ENCODE peak calls at places on chromosomes 13 and 19, in five cellular contexts. One of them, this sample, is unnamed.

GRCh38 chr19:15438124-15438496 is 11.6 kb downstream of the WIZ start:
- DNase-seq in stimulated activated naive CD4-positive, alpha-beta T cell: no peak
- DNase-seq in T-helper 1 cell: no peak
- DNase-seq in caudate nucleus: no peak
- DNase-seq in upper lobe of right lung: no peak
- DNase-seq in this sample: no peak

GRCh38 chr19:6065685-6066365 is 44.5 kb downstream of the RFX2 start:
- DNase-seq in T-helper 1 cell: peak
- DNase-seq in upper lobe of right lung: peak
- DNase-seq in stimulated activated naive CD4-positive, alpha-beta T cell: peak
- DNase-seq in caudate nucleus: no peak
- DNase-seq in this sample: peak

GRCh38 chr13:110261166-110262081 is 45.5 kb downstream of the COL4A1 start:
- DNase-seq in stimulated activated naive CD4-positive, alpha-beta T cell: no peak
- DNase-seq in T-helper 1 cell: no peak
- DNase-seq in caudate nucleus: no peak
- DNase-seq in upper lobe of right lung: no peak
- DNase-seq in this sample: no peak

GRCh38 chr19:10372698-10373097 is 7.7 kb downstream of the TYK2 start:
- DNase-seq in upper lobe of right lung: no peak
- DNase-seq in T-helper 1 cell: no peak
- DNase-seq in stimulated activated naive CD4-positive, alpha-beta T cell: no peak
- DNase-seq in caudate nucleus: no peak
- DNase-seq in this sample: no peak

GRCh38 chr19:33665776-33666175 is 44.0 kb downstream of the CHST8 start:
- DNase-seq in stimulated activated naive CD4-positive, alpha-beta T cell: no peak
- DNase-seq in upper lobe of right lung: no peak
- DNase-seq in caudate nucleus: no peak
- DNase-seq in T-helper 1 cell: no peak
- DNase-seq in this sample: no peak

GRCh38 chr13:20708216-20708615 is 4.7 kb downstream of the IL17D start:
- DNase-seq in stimulated activated naive CD4-positive, alpha-beta T cell: no peak
- DNase-seq in upper lobe of right lung: no peak
- DNase-seq in caudate nucleus: no peak
- DNase-seq in T-helper 1 cell: no peak
- DNase-seq in this sample: no peak

GRCh38 chr13:32255744-32256120 is 59.4 kb downstream of the ZAR1L start:
- DNase-seq in T-helper 1 cell: no peak
- DNase-seq in stimulated activated naive CD4-positive, alpha-beta T cell: no peak
- DNase-seq in caudate nucleus: no peak
- DNase-seq in upper lobe of right lung: no peak
- DNase-seq in this sample: no peak

GRCh38 chr19:47271949-47272348 is 2.7 kb upstream of the INAFM1 start:
- DNase-seq in T-helper 1 cell: no peak
- DNase-seq in stimulated activated naive CD4-positive, alpha-beta T cell: no peak
- DNase-seq in caudate nucleus: no peak
- DNase-seq in upper lobe of right lung: no peak
- DNase-seq in this sample: no peak

GRCh38 chr13:110428281-110428680 is 121.2 kb downstream of the COL4A2 start:
- DNase-seq in T-helper 1 cell: no peak
- DNase-seq in caudate nucleus: no peak
- DNase-seq in upper lobe of right lung: no peak
- DNase-seq in stimulated activated naive CD4-positive, alpha-beta T cell: no peak
- DNase-seq in this sample: no peak

GRCh38 chr19:8240274-8241229 is 31.4 kb downstream of the CERS4 start:
- DNase-seq in upper lobe of right lung: peak
- DNase-seq in T-helper 1 cell: no peak
- DNase-seq in caudate nucleus: peak
- DNase-seq in stimulated activated naive CD4-positive, alpha-beta T cell: no peak
- DNase-seq in this sample: peak

GRCh38 chr19:11338569-11339253 is 746 bp downstream of the RAB3D start:
- DNase-seq in upper lobe of right lung: peak
- DNase-seq in caudate nucleus: no peak
- DNase-seq in stimulated activated naive CD4-positive, alpha-beta T cell: no peak
- DNase-seq in T-helper 1 cell: no peak
- DNase-seq in this sample: no peak

GRCh38 chr13:83221256-83221655 is 661.0 kb downstream of the SLITRK1 start:
- DNase-seq in stimulated activated naive CD4-positive, alpha-beta T cell: no peak
- DNase-seq in upper lobe of right lung: no peak
- DNase-seq in T-helper 1 cell: no peak
- DNase-seq in caudate nucleus: no peak
- DNase-seq in this sample: no peak

GRCh38 chr19:44430956-44431355 is 17.3 kb downstream of the ZNF229 start:
- DNase-seq in caudate nucleus: no peak
- DNase-seq in upper lobe of right lung: no peak
- DNase-seq in stimulated activated naive CD4-positive, alpha-beta T cell: no peak
- DNase-seq in T-helper 1 cell: no peak
- DNase-seq in this sample: no peak

GRCh38 chr13:46748300-46748699 is 48.7 kb downstream of the ESD start:
- DNase-seq in upper lobe of right lung: no peak
- DNase-seq in caudate nucleus: no peak
- DNase-seq in T-helper 1 cell: no peak
- DNase-seq in stimulated activated naive CD4-positive, alpha-beta T cell: no peak
- DNase-seq in this sample: no peak

GRCh38 chr13:67231481-67231940 is 1.4 kb upstream of the PCDH9 start:
- DNase-seq in upper lobe of right lung: no peak
- DNase-seq in stimulated activated naive CD4-positive, alpha-beta T cell: no peak
- DNase-seq in T-helper 1 cell: no peak
- DNase-seq in caudate nucleus: no peak
- DNase-seq in this sample: no peak

GRCh38 chr13:59425211-59425721 is 738.5 kb downstream of the DIAPH3 start:
- DNase-seq in T-helper 1 cell: no peak
- DNase-seq in caudate nucleus: no peak
- DNase-seq in upper lobe of right lung: no peak
- DNase-seq in stimulated activated naive CD4-positive, alpha-beta T cell: no peak
- DNase-seq in this sample: no peak

GRCh38 chr13:91174886-91175501 is 172.5 kb upstream of the MIR17HG start:
- DNase-seq in upper lobe of right lung: peak
- DNase-seq in caudate nucleus: no peak
- DNase-seq in T-helper 1 cell: no peak
- DNase-seq in stimulated activated naive CD4-positive, alpha-beta T cell: no peak
- DNase-seq in this sample: no peak

GRCh38 chr19:46967578-46968018 is 52.0 kb upstream of the NPAS1 start:
- DNase-seq in upper lobe of right lung: peak
- DNase-seq in caudate nucleus: no peak
- DNase-seq in T-helper 1 cell: no peak
- DNase-seq in stimulated activated naive CD4-positive, alpha-beta T cell: no peak
- DNase-seq in this sample: no peak

GRCh38 chr19:48752511-48753365 is at the start of gene FUT1:
- DNase-seq in caudate nucleus: no peak
- DNase-seq in stimulated activated naive CD4-positive, alpha-beta T cell: no peak
- DNase-seq in T-helper 1 cell: peak
- DNase-seq in upper lobe of right lung: peak
- DNase-seq in this sample: no peak

GRCh38 chr19:28235606-28236125 is 977.3 kb downstream of the UQCRFS1 start:
- DNase-seq in stimulated activated naive CD4-positive, alpha-beta T cell: no peak
- DNase-seq in upper lobe of right lung: no peak
- DNase-seq in T-helper 1 cell: no peak
- DNase-seq in caudate nucleus: no peak
- DNase-seq in this sample: no peak

GRCh38 chr13:85347251-85347650 is 452.0 kb downstream of the SLITRK6 start:
- DNase-seq in upper lobe of right lung: no peak
- DNase-seq in stimulated activated naive CD4-positive, alpha-beta T cell: no peak
- DNase-seq in caudate nucleus: no peak
- DNase-seq in T-helper 1 cell: no peak
- DNase-seq in this sample: no peak

GRCh38 chr13:97426695-97427094 is 7.3 kb upstream of the RAP2A start:
- DNase-seq in stimulated activated naive CD4-positive, alpha-beta T cell: no peak
- DNase-seq in upper lobe of right lung: no peak
- DNase-seq in T-helper 1 cell: no peak
- DNase-seq in caudate nucleus: no peak
- DNase-seq in this sample: no peak

GRCh38 chr19:16370671-16371391 is 46.2 kb downstream of the KLF2 start:
- DNase-seq in T-helper 1 cell: no peak
- DNase-seq in stimulated activated naive CD4-positive, alpha-beta T cell: no peak
- DNase-seq in caudate nucleus: no peak
- DNase-seq in upper lobe of right lung: peak
- DNase-seq in this sample: no peak

GRCh38 chr13:96781141-96781540 is 213.1 kb downstream of the OXGR1 start:
- DNase-seq in upper lobe of right lung: no peak
- DNase-seq in stimulated activated naive CD4-positive, alpha-beta T cell: no peak
- DNase-seq in caudate nucleus: peak
- DNase-seq in T-helper 1 cell: no peak
- DNase-seq in this sample: no peak

GRCh38 chr19:17234911-17235617 is 9.0 kb downstream of the OCEL1 start:
- DNase-seq in upper lobe of right lung: no peak
- DNase-seq in T-helper 1 cell: no peak
- DNase-seq in stimulated activated naive CD4-positive, alpha-beta T cell: peak
- DNase-seq in caudate nucleus: no peak
- DNase-seq in this sample: peak

GRCh38 chr13:40518481-40518882 is 148.0 kb downstream of the FOXO1 start:
- DNase-seq in upper lobe of right lung: no peak
- DNase-seq in stimulated activated naive CD4-positive, alpha-beta T cell: no peak
- DNase-seq in caudate nucleus: no peak
- DNase-seq in T-helper 1 cell: peak
- DNase-seq in this sample: peak

GRCh38 chr13:108993346-108993745 is 363.9 kb downstream of the MYO16 start:
- DNase-seq in T-helper 1 cell: no peak
- DNase-seq in upper lobe of right lung: no peak
- DNase-seq in caudate nucleus: no peak
- DNase-seq in stimulated activated naive CD4-positive, alpha-beta T cell: no peak
- DNase-seq in this sample: no peak